ENCODE peak calls at places on chromosomes 11 and 22, in ten cellular contexts. T, G, X, I, W, A, L, Y, V and K are unnamed samples.

GRCh38 chr11:23288001-23288783 is 427.9 kb upstream of the CCDC179 start:
- DNase-seq in T (no peak), G (peak), X (no peak), I (no peak), W (peak), A (peak), L (no peak), Y (no peak), V (no peak), K (peak)

GRCh38 chr22:35629406-35630234 is 12.5 kb upstream of the MB start:
- DNase-seq in T (peak), G (peak), X (peak), I (peak), W (peak), A (peak), L (peak), Y (peak), V (peak), K (peak)

GRCh38 chr22:32286290-32286840 is 31.2 kb upstream of the SLC5A4 start:
- DNase-seq in T (no peak), G (no peak), X (no peak), I (no peak), W (no peak), A (no peak), L (no peak), Y (no peak), V (no peak), K (peak)

GRCh38 chr22:47918276-47918928 is 1156.0 kb downstream of the TBC1D22A start:
- DNase-seq in T (no peak), G (no peak), X (no peak), I (no peak), W (no peak), A (no peak), L (no peak), Y (no peak), V (no peak), K (no peak)

GRCh38 chr11:45209904-45210699 is 63.7 kb downstream of the PRDM11 start:
- DNase-seq in T (peak), G (peak), X (peak), I (peak), W (peak), A (peak), L (peak), Y (no peak), V (peak), K (no peak)

GRCh38 chr11:66823700-66824099 is 19.5 kb upstream of the RCE1 start:
- DNase-seq in T (no peak), G (no peak), X (no peak), I (no peak), W (no peak), A (no peak), L (no peak), Y (no peak), V (no peak), K (no peak)

GRCh38 chr22:45053094-45053493 is 43.3 kb upstream of the PHF21B start:
- DNase-seq in T (no peak), G (no peak), X (no peak), I (no peak), W (no peak), A (no peak), L (no peak), Y (no peak), V (no peak), K (no peak)

GRCh38 chr11:71518506-71519471 is 8.3 kb upstream of the KRTAP5-7 start:
- DNase-seq in T (no peak), G (no peak), X (no peak), I (no peak), W (no peak), A (no peak), L (no peak), Y (no peak), V (no peak), K (no peak)

GRCh38 chr11:35483131-35483800 is 42.1 kb downstream of the PAMR1 start:
- DNase-seq in T (no peak), G (peak), X (no peak), I (no peak), W (peak), A (peak), L (no peak), Y (no peak), V (no peak), K (no peak)

GRCh38 chr11:100730266-100730665 is 43.2 kb downstream of the ARHGAP42 start:
- DNase-seq in T (no peak), G (peak), X (no peak), I (no peak), W (peak), A (peak), L (no peak), Y (no peak), V (peak), K (no peak)

GRCh38 chr11:108698844-108699642 is 34.2 kb downstream of the DDX10 start:
- DNase-seq in T (no peak), G (no peak), X (no peak), I (no peak), W (peak), A (no peak), L (no peak), Y (no peak), V (no peak), K (peak)

GRCh38 chr11:97364047-97364446 is 974.2 kb downstream of the JRKL start:
- DNase-seq in T (no peak), G (peak), X (no peak), I (no peak), W (no peak), A (peak), L (no peak), Y (no peak), V (peak), K (peak)

GRCh38 chr11:120929090-120929489 is 94.8 kb upstream of the TBCEL start:
- DNase-seq in T (no peak), G (no peak), X (no peak), I (no peak), W (peak), A (no peak), L (no peak), Y (no peak), V (no peak), K (no peak)

GRCh38 chr11:26649884-26650283 is 72.0 kb downstream of the SLC5A12 start:
- DNase-seq in T (peak), G (peak), X (no peak), I (peak), W (peak), A (peak), L (no peak), Y (peak), V (peak), K (peak)

GRCh38 chr22:50665212-50665611 is 7.4 kb upstream of the SHANK3 start:
- DNase-seq in T (no peak), G (no peak), X (no peak), I (no peak), W (no peak), A (no peak), L (no peak), Y (no peak), V (no peak), K (no peak)

GRCh38 chr11:63846897-63847296 is 8.0 kb downstream of the MARK2 start:
- DNase-seq in T (no peak), G (no peak), X (no peak), I (no peak), W (no peak), A (no peak), L (no peak), Y (no peak), V (no peak), K (no peak)

GRCh38 chr22:17060126-17060525 is 24.7 kb upstream of the IL17RA start:
- DNase-seq in T (no peak), G (no peak), X (no peak), I (no peak), W (no peak), A (no peak), L (no peak), Y (no peak), V (no peak), K (no peak)

GRCh38 chr22:17719911-17720310 is 54.4 kb downstream of the BID start:
- DNase-seq in T (no peak), G (no peak), X (no peak), I (no peak), W (no peak), A (no peak), L (no peak), Y (no peak), V (no peak), K (no peak)

GRCh38 chr11:114183041-114183511 is 113.1 kb upstream of the NNMT start:
- DNase-seq in T (peak), G (no peak), X (no peak), I (peak), W (no peak), A (no peak), L (peak), Y (no peak), V (no peak), K (no peak)

GRCh38 chr11:69048056-69048717 is 545 bp upstream of the TPCN2 start:
- DNase-seq in T (no peak), G (no peak), X (no peak), I (no peak), W (no peak), A (peak), L (no peak), Y (no peak), V (no peak), K (no peak)

GRCh38 chr11:67534070-67534679 is 10.9 kb upstream of the CABP2 start:
- DNase-seq in T (no peak), G (peak), X (no peak), I (no peak), W (no peak), A (peak), L (no peak), Y (no peak), V (no peak), K (no peak)

GRCh38 chr11:116078101-116078561 is 573.9 kb upstream of the CADM1 start:
- DNase-seq in T (no peak), G (peak), X (no peak), I (no peak), W (no peak), A (no peak), L (no peak), Y (no peak), V (no peak), K (no peak)
- TF ChIP-seq CTCF in T (peak), G (peak), X (peak), I (no peak), W (peak), A (no peak), L (peak), Y (no peak), V (no peak), K (no peak)

GRCh38 chr11:73648629-73649046 is 2.3 kb downstream of the PLEKHB1 start:
- DNase-seq in T (no peak), G (no peak), X (no peak), I (no peak), W (no peak), A (no peak), L (no peak), Y (no peak), V (no peak), K (no peak)

GRCh38 chr11:73649206-73649605 is 2.8 kb downstream of the PLEKHB1 start:
- DNase-seq in T (no peak), G (no peak), X (no peak), I (no peak), W (no peak), A (no peak), L (no peak), Y (no peak), V (no peak), K (no peak)

GRCh38 chr11:73645972-73646631 is at the start of gene PLEKHB1:
- DNase-seq in T (no peak), G (no peak), X (no peak), I (no peak), W (no peak), A (no peak), L (no peak), Y (no peak), V (peak), K (no peak)

GRCh38 chr11:73645570-73645969 is 811 bp upstream of the PLEKHB1 start:
- DNase-seq in T (no peak), G (no peak), X (no peak), I (no peak), W (no peak), A (no peak), L (no peak), Y (no peak), V (no peak), K (no peak)

DNA sequence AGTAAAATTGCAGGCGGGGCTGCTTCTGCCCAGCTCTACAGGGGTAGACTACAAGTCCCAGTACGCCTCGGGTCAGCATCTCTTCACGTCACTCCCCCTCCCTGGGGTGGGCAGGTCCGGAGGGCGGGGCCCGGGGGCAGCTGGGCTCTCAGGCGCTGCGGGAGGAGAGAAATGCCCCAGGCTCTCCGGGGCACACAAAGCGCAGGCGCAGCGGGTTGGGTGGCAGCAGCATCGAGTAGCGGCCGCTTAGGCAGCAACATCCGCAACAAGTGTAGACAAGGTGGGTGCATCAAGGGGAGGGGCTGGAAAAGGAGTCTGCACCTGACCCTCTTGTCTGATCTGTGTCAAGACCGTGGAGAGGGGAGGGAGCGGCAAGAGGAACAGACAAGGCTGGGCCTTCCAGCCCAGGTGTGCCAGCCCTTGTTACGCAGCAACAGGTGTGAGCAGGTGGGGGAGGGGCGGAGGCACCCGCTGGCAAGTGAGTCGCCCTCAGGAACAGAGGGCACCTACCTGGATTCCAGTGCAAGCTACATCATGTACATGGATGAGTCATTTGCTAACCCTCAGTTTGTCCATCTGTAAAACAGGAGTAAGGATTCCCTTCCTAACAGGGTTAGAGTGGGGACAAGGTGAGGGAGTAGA is 1.2 kb downstream of the PLEKHB1 start:
- DNase-seq in T (peak), G (peak), X (peak), I (peak), W (peak), A (peak), L (peak), Y (peak), V (peak), K (peak)
- H3K4me3 ChIP-seq in T (peak), G (no peak), X (peak), I (peak), W (peak), A (no peak), L (peak), Y (peak), V (no peak), K (no peak)

DNA sequence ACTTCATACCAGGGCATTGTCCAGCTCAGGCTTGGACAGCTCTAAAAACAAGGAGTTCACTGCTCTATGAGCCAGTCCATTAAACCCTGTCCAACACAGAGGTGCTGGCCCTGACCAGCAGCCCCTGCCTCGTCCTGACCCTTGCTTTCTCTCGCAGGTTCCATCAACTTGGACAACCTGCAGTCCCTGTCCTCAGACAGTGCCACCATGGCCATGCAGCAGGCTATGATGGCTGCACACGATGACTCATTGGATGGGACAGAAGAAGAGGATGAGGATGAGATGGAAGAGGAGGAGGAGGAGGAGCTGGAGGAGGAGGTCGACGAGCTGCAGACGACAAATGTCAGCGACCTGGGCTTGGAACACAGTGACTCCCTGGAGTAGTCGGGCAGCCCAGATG is 65.1 kb downstream of the FEZ1 start:
- DNase-seq in T (no peak), G (no peak), X (no peak), I (no peak), W (no peak), A (no peak), L (no peak), Y (no peak), V (no peak), K (no peak)
- TF ChIP-seq CTCF in T (no peak), G (no peak), X (no peak), I (no peak), W (no peak), A (no peak), L (no peak), Y (no peak), V (no peak), K (no peak)

GRCh38 chr11:86249307-86250098 is 5.0 kb downstream of the EED start:
- DNase-seq in T (no peak), G (no peak), X (no peak), I (no peak), W (no peak), A (peak), L (no peak), Y (no peak), V (no peak), K (no peak)
- H3K4me3 ChIP-seq in T (no peak), G (no peak), X (no peak), I (no peak), W (no peak), A (no peak), L (no peak), Y (no peak), V (no peak), K (no peak)

DNA sequence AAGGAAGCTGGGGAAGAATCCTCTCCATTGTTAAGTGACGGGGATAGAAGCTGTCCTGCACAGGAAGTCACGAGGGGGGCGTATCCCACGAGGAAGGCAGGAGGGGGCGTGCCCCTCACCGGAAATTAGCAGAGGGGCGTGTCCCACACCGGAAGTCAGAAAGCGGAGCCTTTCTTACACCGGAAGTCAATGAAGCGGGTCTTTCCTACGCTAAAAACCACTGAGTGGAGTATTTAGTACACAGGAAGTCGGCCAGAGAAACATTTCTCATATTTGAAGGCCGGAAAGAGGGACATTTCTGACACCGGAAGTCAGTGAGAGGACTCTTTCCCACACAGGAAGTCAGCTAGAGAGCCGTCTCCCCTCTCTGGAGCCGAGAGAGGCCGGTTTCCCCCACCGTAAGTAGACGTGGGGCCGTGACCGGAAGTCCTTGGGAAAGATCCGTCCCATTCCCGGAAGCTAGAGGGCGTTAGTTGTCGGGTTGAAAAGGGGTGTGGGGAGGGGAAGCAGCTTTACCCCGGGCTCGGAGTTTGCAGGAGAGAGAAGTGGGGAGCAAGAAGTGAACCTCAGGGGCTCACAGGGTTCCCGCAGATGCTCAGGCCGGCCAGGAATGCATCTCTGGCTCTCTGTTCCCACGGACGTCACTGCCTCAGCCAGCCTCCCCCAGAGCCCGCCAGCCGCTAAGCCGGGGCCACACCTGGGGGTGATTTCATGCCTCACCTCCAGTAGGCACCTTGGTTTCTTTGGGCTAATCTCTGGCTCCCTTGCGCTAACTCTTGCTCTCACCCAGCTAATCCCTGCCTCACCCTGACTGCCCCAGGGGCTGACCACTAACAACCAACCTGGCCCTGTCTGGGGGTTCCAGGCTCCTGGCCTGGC is 15.4 kb downstream of the MIAT start:
- DNase-seq in T (peak), G (peak), X (peak), I (peak), W (peak), A (peak), L (peak), Y (peak), V (peak), K (peak)
- TF ChIP-seq CTCF in T (peak), G (peak), X (peak), I (no peak), W (peak), A (peak), L (peak), Y (peak), V (peak), K (peak)

GRCh38 chr11:125164091-125164421 is 495 bp upstream of the PKNOX2 start:
- DNase-seq in T (no peak), G (no peak), X (no peak), I (no peak), W (no peak), A (no peak), L (no peak), Y (no peak), V (no peak), K (no peak)
- H3K4me3 ChIP-seq in T (no peak), G (peak), X (peak), I (peak), W (no peak), A (peak), L (no peak), Y (peak), V (peak), K (no peak)

DNA sequence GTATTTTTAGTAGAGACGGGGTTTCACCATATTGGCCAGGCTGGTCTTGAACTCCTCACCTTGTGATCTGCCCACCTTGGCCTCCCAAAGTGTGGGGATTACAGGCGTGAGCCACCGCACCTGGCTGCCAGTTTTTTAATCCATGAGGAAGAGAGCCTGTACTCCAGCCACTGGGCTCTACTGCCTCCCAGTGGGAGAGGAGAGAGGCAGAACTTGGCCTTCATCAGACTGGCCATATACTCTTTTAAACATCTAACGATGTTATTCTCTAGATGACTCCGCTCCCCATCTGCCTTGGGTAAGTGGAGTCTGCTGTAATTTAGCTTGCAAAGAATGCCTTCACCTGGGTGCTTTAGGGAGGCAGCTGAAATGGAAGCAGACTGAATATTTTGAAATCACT is 34.6 kb downstream of the SLC6A5 start:
- DNase-seq in T (no peak), G (no peak), X (no peak), I (no peak), W (no peak), A (no peak), L (no peak), Y (no peak), V (no peak), K (peak)
- TF ChIP-seq CTCF in T (no peak), G (no peak), X (no peak), I (no peak), W (no peak), A (no peak), L (no peak), Y (no peak), V (peak), K (peak)

GRCh38 chr11:1869427-1870325 is 16.8 kb downstream of the LSP1 start:
- DNase-seq in T (peak), G (no peak), X (peak), I (no peak), W (no peak), A (no peak), L (peak), Y (peak), V (no peak), K (no peak)
- H3K4me3 ChIP-seq in T (no peak), G (no peak), X (peak), I (peak), W (no peak), A (peak), L (no peak), Y (peak), V (no peak), K (no peak)